ENCODE peak calls at places on chromosomes 16 and 17, in four cellular contexts. One of them, this sample, is unnamed.

GRCh38 chr17:72151565-72152391 is 31.0 kb downstream of the SOX9 start:
- DNase-seq in dermis blood vessel endothelial cell: peak; percentile 16
- DNase-seq in amygdala: no peak
- DNase-seq in AG08395: peak; percentile 91
- DNase-seq in this sample: peak; percentile 85

GRCh38 chr16:87658564-87659225 is 56.4 kb downstream of the JPH3 start:
- DNase-seq in amygdala: no peak
- DNase-seq in dermis blood vessel endothelial cell: no peak
- DNase-seq in AG08395: no peak
- DNase-seq in this sample: no peak

GRCh38 chr17:76585649-76586593 is at the start of gene ST6GALNAC2:
- DNase-seq in amygdala: no peak
- DNase-seq in AG08395: peak; percentile 54
- DNase-seq in dermis blood vessel endothelial cell: peak; percentile 70
- DNase-seq in this sample: no peak

GRCh38 chr17:47694818-47695663 is 1.1 kb downstream of the TBKBP1 start:
- DNase-seq in AG08395: peak; percentile 83
- DNase-seq in dermis blood vessel endothelial cell: peak; percentile 60
- DNase-seq in amygdala: no peak
- DNase-seq in this sample: peak; percentile 63

GRCh38 chr17:17062866-17063265 is 20.6 kb downstream of the MPRIP start:
- DNase-seq in amygdala: no peak
- DNase-seq in dermis blood vessel endothelial cell: no peak
- DNase-seq in AG08395: no peak
- DNase-seq in this sample: no peak

GRCh38 chr16:23712976-23713375 is at the start of gene ERN2:
- DNase-seq in AG08395: no peak
- DNase-seq in amygdala: no peak
- DNase-seq in dermis blood vessel endothelial cell: no peak
- DNase-seq in this sample: no peak

GRCh38 chr17:45131616-45132301 is 556 bp downstream of the PLCD3 start:
- DNase-seq in dermis blood vessel endothelial cell: peak; percentile 57
- DNase-seq in AG08395: no peak
- DNase-seq in amygdala: no peak
- DNase-seq in this sample: no peak

GRCh38 chr16:29320274-29320999 is 86.1 kb downstream of the NPIPB11 start:
- DNase-seq in AG08395: no peak
- DNase-seq in amygdala: no peak
- DNase-seq in dermis blood vessel endothelial cell: no peak
- DNase-seq in this sample: no peak

This sample was measured in putamen.